ENCODE peak calls at places on chromosome 18, in eight cellular contexts. One of them, this sample, is unnamed.
A peak's percentile ranks its signal among the peaks of the same experiment; 100 is the strongest.

GRCh38 chr18:5478261-5478660 is 65.5 kb downstream of the EPB41L3 start:
- DNase-seq in stimulated activated CD8-positive, alpha-beta memory T cell treated with anti-CD3 and anti-CD28 coated beads, Interleukin-15, amount 100 ng/mL, for 24 hours: no peak
- DNase-seq in AG20443: no peak
- DNase-seq in NCI-H748 treated with DMSO at 0.1 percent for 48 hours: no peak
- DNase-seq in heart left ventricle: no peak
- DNase-seq in NCI-H2029 treated with DMSO at 0.1 percent for 48 hours: no peak
- DNase-seq in GM04504: no peak
- DNase-seq in LoVo: no peak
- DNase-seq in this sample: no peak

GRCh38 chr18:13813271-13813849 is 10.6 kb upstream of the MC5R start:
- DNase-seq in heart left ventricle: peak; percentile 38
- DNase-seq in LoVo: peak; percentile 60
- DNase-seq in stimulated activated CD8-positive, alpha-beta memory T cell treated with anti-CD3 and anti-CD28 coated beads, Interleukin-15, amount 100 ng/mL, for 24 hours: peak; percentile 17
- DNase-seq in AG20443: peak; percentile 88
- DNase-seq in NCI-H748 treated with DMSO at 0.1 percent for 48 hours: peak; percentile 49
- DNase-seq in GM04504: peak; percentile 32
- DNase-seq in NCI-H2029 treated with DMSO at 0.1 percent for 48 hours: no peak
- DNase-seq in this sample: no peak

GRCh38 chr18:5197032-5197434 is at the start of gene AKAIN1:
- DNase-seq in LoVo: peak; percentile 9
- DNase-seq in NCI-H748 treated with DMSO at 0.1 percent for 48 hours: peak; percentile 28
- DNase-seq in stimulated activated CD8-positive, alpha-beta memory T cell treated with anti-CD3 and anti-CD28 coated beads, Interleukin-15, amount 100 ng/mL, for 24 hours: no peak
- DNase-seq in NCI-H2029 treated with DMSO at 0.1 percent for 48 hours: peak; percentile 4
- DNase-seq in GM04504: peak; percentile 0
- DNase-seq in AG20443: peak; percentile 89
- DNase-seq in heart left ventricle: peak; percentile 41
- DNase-seq in this sample: no peak

GRCh38 chr18:48550101-48550729 is 11.4 kb downstream of the CTIF start:
- DNase-seq in stimulated activated CD8-positive, alpha-beta memory T cell treated with anti-CD3 and anti-CD28 coated beads, Interleukin-15, amount 100 ng/mL, for 24 hours: no peak
- DNase-seq in GM04504: no peak
- DNase-seq in heart left ventricle: no peak
- DNase-seq in NCI-H2029 treated with DMSO at 0.1 percent for 48 hours: no peak
- DNase-seq in NCI-H748 treated with DMSO at 0.1 percent for 48 hours: no peak
- DNase-seq in AG20443: no peak
- DNase-seq in LoVo: no peak
- DNase-seq in this sample: no peak

GRCh38 chr18:79553154-79553553 is 126.4 kb upstream of the CTDP1 start:
- DNase-seq in GM04504: no peak
- DNase-seq in LoVo: peak; percentile 11
- DNase-seq in stimulated activated CD8-positive, alpha-beta memory T cell treated with anti-CD3 and anti-CD28 coated beads, Interleukin-15, amount 100 ng/mL, for 24 hours: no peak
- DNase-seq in NCI-H748 treated with DMSO at 0.1 percent for 48 hours: no peak
- DNase-seq in NCI-H2029 treated with DMSO at 0.1 percent for 48 hours: no peak
- DNase-seq in heart left ventricle: peak; percentile 13
- DNase-seq in AG20443: no peak
- DNase-seq in this sample: no peak

GRCh38 chr18:70132999-70133398 is 72.5 kb downstream of the RTTN start:
- DNase-seq in LoVo: no peak
- DNase-seq in AG20443: peak; percentile 74
- DNase-seq in GM04504: peak; percentile 85
- DNase-seq in heart left ventricle: no peak
- DNase-seq in NCI-H748 treated with DMSO at 0.1 percent for 48 hours: no peak
- DNase-seq in NCI-H2029 treated with DMSO at 0.1 percent for 48 hours: no peak
- DNase-seq in stimulated activated CD8-positive, alpha-beta memory T cell treated with anti-CD3 and anti-CD28 coated beads, Interleukin-15, amount 100 ng/mL, for 24 hours: no peak
- DNase-seq in this sample: no peak

GRCh38 chr18:58661423-58661822 is 9.8 kb upstream of the MALT1 start:
- DNase-seq in GM04504: no peak
- DNase-seq in NCI-H2029 treated with DMSO at 0.1 percent for 48 hours: no peak
- DNase-seq in stimulated activated CD8-positive, alpha-beta memory T cell treated with anti-CD3 and anti-CD28 coated beads, Interleukin-15, amount 100 ng/mL, for 24 hours: no peak
- DNase-seq in LoVo: no peak
- DNase-seq in AG20443: peak; percentile 28
- DNase-seq in NCI-H748 treated with DMSO at 0.1 percent for 48 hours: no peak
- DNase-seq in heart left ventricle: no peak
- DNase-seq in this sample: no peak

GRCh38 chr18:59547691-59548182 is 149.5 kb downstream of the CCBE1 start:
- DNase-seq in stimulated activated CD8-positive, alpha-beta memory T cell treated with anti-CD3 and anti-CD28 coated beads, Interleukin-15, amount 100 ng/mL, for 24 hours: no peak
- DNase-seq in GM04504: peak; percentile 81
- DNase-seq in NCI-H748 treated with DMSO at 0.1 percent for 48 hours: peak; percentile 38
- DNase-seq in NCI-H2029 treated with DMSO at 0.1 percent for 48 hours: no peak
- DNase-seq in AG20443: peak; percentile 72
- DNase-seq in LoVo: no peak
- DNase-seq in heart left ventricle: no peak
- DNase-seq in this sample: no peak

GRCh38 chr18:44548291-44549221 is 132.1 kb upstream of the SETBP1 start:
- DNase-seq in heart left ventricle: no peak
- DNase-seq in AG20443: peak; percentile 43
- DNase-seq in GM04504: peak; percentile 53
- DNase-seq in LoVo: no peak
- DNase-seq in NCI-H748 treated with DMSO at 0.1 percent for 48 hours: no peak
- DNase-seq in NCI-H2029 treated with DMSO at 0.1 percent for 48 hours: no peak
- DNase-seq in stimulated activated CD8-positive, alpha-beta memory T cell treated with anti-CD3 and anti-CD28 coated beads, Interleukin-15, amount 100 ng/mL, for 24 hours: no peak
- DNase-seq in this sample: no peak

GRCh38 chr18:58024139-58024538 is 19.9 kb upstream of the NEDD4L start:
- DNase-seq in LoVo: no peak
- DNase-seq in AG20443: no peak
- DNase-seq in NCI-H748 treated with DMSO at 0.1 percent for 48 hours: no peak
- DNase-seq in stimulated activated CD8-positive, alpha-beta memory T cell treated with anti-CD3 and anti-CD28 coated beads, Interleukin-15, amount 100 ng/mL, for 24 hours: no peak
- DNase-seq in heart left ventricle: no peak
- DNase-seq in NCI-H2029 treated with DMSO at 0.1 percent for 48 hours: no peak
- DNase-seq in GM04504: no peak
- DNase-seq in this sample: no peak

GRCh38 chr18:77567202-77567601 is 317.6 kb downstream of the GALR1 start:
- DNase-seq in LoVo: no peak
- DNase-seq in GM04504: no peak
- DNase-seq in heart left ventricle: no peak
- DNase-seq in NCI-H748 treated with DMSO at 0.1 percent for 48 hours: no peak
- DNase-seq in AG20443: no peak
- DNase-seq in stimulated activated CD8-positive, alpha-beta memory T cell treated with anti-CD3 and anti-CD28 coated beads, Interleukin-15, amount 100 ng/mL, for 24 hours: no peak
- DNase-seq in NCI-H2029 treated with DMSO at 0.1 percent for 48 hours: no peak
- DNase-seq in this sample: no peak

GRCh38 chr18:36530676-36531405 is 233.3 kb downstream of the FHOD3 start:
- DNase-seq in AG20443: no peak
- DNase-seq in GM04504: no peak
- DNase-seq in heart left ventricle: no peak
- DNase-seq in NCI-H748 treated with DMSO at 0.1 percent for 48 hours: no peak
- DNase-seq in LoVo: no peak
- DNase-seq in NCI-H2029 treated with DMSO at 0.1 percent for 48 hours: no peak
- DNase-seq in stimulated activated CD8-positive, alpha-beta memory T cell treated with anti-CD3 and anti-CD28 coated beads, Interleukin-15, amount 100 ng/mL, for 24 hours: no peak
- DNase-seq in this sample: no peak

GRCh38 chr18:23279931-23280330 is 144.6 kb downstream of the CABLES1 start:
- DNase-seq in stimulated activated CD8-positive, alpha-beta memory T cell treated with anti-CD3 and anti-CD28 coated beads, Interleukin-15, amount 100 ng/mL, for 24 hours: no peak
- DNase-seq in heart left ventricle: no peak
- DNase-seq in NCI-H748 treated with DMSO at 0.1 percent for 48 hours: no peak
- DNase-seq in AG20443: no peak
- DNase-seq in LoVo: no peak
- DNase-seq in NCI-H2029 treated with DMSO at 0.1 percent for 48 hours: no peak
- DNase-seq in GM04504: no peak
- DNase-seq in this sample: no peak

GRCh38 chr18:7872569-7872968 is 305.5 kb downstream of the PTPRM start:
- DNase-seq in AG20443: peak; percentile 46
- DNase-seq in stimulated activated CD8-positive, alpha-beta memory T cell treated with anti-CD3 and anti-CD28 coated beads, Interleukin-15, amount 100 ng/mL, for 24 hours: no peak
- DNase-seq in NCI-H2029 treated with DMSO at 0.1 percent for 48 hours: peak; percentile 74
- DNase-seq in LoVo: peak; percentile 2
- DNase-seq in NCI-H748 treated with DMSO at 0.1 percent for 48 hours: peak; percentile 42
- DNase-seq in heart left ventricle: no peak
- DNase-seq in GM04504: peak; percentile 24
- DNase-seq in this sample: no peak

GRCh38 chr18:12238861-12239260 is 15.3 kb upstream of the CIDEA start:
- DNase-seq in AG20443: no peak
- DNase-seq in heart left ventricle: no peak
- DNase-seq in GM04504: no peak
- DNase-seq in stimulated activated CD8-positive, alpha-beta memory T cell treated with anti-CD3 and anti-CD28 coated beads, Interleukin-15, amount 100 ng/mL, for 24 hours: no peak
- DNase-seq in LoVo: no peak
- DNase-seq in NCI-H2029 treated with DMSO at 0.1 percent for 48 hours: no peak
- DNase-seq in NCI-H748 treated with DMSO at 0.1 percent for 48 hours: no peak
- DNase-seq in this sample: no peak

GRCh38 chr18:47260138-47260923 is 8.9 kb upstream of the SKOR2 start:
- DNase-seq in LoVo: no peak
- DNase-seq in NCI-H2029 treated with DMSO at 0.1 percent for 48 hours: no peak
- DNase-seq in GM04504: peak; percentile 7
- DNase-seq in stimulated activated CD8-positive, alpha-beta memory T cell treated with anti-CD3 and anti-CD28 coated beads, Interleukin-15, amount 100 ng/mL, for 24 hours: no peak
- DNase-seq in AG20443: peak; percentile 78
- DNase-seq in heart left ventricle: peak; percentile 39
- DNase-seq in NCI-H748 treated with DMSO at 0.1 percent for 48 hours: no peak
- DNase-seq in this sample: no peak

GRCh38 chr18:49550621-49551020 is 11.2 kb upstream of the LIPG start:
- DNase-seq in NCI-H748 treated with DMSO at 0.1 percent for 48 hours: no peak
- DNase-seq in NCI-H2029 treated with DMSO at 0.1 percent for 48 hours: no peak
- DNase-seq in AG20443: no peak
- DNase-seq in LoVo: no peak
- DNase-seq in heart left ventricle: no peak
- DNase-seq in GM04504: no peak
- DNase-seq in stimulated activated CD8-positive, alpha-beta memory T cell treated with anti-CD3 and anti-CD28 coated beads, Interleukin-15, amount 100 ng/mL, for 24 hours: no peak
- DNase-seq in this sample: no peak